ENCODE peak calls at places on chromosome 1, in four cellular contexts. T, G, A and Y are unnamed samples.
A peak's percentile ranks its signal among the peaks of the same experiment; 100 is the strongest.

GRCh38 chr1:65059930-65060538 is 88.0 kb upstream of the AK4 start:
- DNase-seq in T (no peak), G (no peak), A (no peak), Y (no peak)

GRCh38 chr1:109135940-109136339 is 22.0 kb downstream of the ELAPOR1 start:
- DNase-seq in T (no peak), G (no peak), A (no peak), Y (no peak)

GRCh38 chr1:39900662-39901485 is 843 bp downstream of the MYCL start:
- DNase-seq in T (no peak), G (peak; percentile 4), A (peak; percentile 68), Y (no peak)

GRCh38 chr1:180123463-180123936 is 31.2 kb upstream of the QSOX1 start:
- DNase-seq in T (no peak), G (no peak), A (no peak), Y (no peak)

GRCh38 chr1:22845536-22845935 is 127.1 kb downstream of the LACTBL1 start:
- DNase-seq in T (no peak), G (no peak), A (peak; percentile 7), Y (no peak)

GRCh38 chr1:24384251-24385090 is 29.1 kb downstream of the STPG1 start:
- DNase-seq in T (no peak), G (no peak), A (no peak), Y (no peak)

GRCh38 chr1:200912737-200913407 is 18.2 kb downstream of the INAVA start:
- DNase-seq in T (no peak), G (no peak), A (peak; percentile 80), Y (no peak)

GRCh38 chr1:236009857-236010256 is 55.0 kb downstream of the NID1 start:
- DNase-seq in T (no peak), G (no peak), A (no peak), Y (no peak)

GRCh38 chr1:152901631-152902030 is 6.7 kb upstream of the IVL start:
- DNase-seq in T (no peak), G (no peak), A (no peak), Y (no peak)

DNA sequence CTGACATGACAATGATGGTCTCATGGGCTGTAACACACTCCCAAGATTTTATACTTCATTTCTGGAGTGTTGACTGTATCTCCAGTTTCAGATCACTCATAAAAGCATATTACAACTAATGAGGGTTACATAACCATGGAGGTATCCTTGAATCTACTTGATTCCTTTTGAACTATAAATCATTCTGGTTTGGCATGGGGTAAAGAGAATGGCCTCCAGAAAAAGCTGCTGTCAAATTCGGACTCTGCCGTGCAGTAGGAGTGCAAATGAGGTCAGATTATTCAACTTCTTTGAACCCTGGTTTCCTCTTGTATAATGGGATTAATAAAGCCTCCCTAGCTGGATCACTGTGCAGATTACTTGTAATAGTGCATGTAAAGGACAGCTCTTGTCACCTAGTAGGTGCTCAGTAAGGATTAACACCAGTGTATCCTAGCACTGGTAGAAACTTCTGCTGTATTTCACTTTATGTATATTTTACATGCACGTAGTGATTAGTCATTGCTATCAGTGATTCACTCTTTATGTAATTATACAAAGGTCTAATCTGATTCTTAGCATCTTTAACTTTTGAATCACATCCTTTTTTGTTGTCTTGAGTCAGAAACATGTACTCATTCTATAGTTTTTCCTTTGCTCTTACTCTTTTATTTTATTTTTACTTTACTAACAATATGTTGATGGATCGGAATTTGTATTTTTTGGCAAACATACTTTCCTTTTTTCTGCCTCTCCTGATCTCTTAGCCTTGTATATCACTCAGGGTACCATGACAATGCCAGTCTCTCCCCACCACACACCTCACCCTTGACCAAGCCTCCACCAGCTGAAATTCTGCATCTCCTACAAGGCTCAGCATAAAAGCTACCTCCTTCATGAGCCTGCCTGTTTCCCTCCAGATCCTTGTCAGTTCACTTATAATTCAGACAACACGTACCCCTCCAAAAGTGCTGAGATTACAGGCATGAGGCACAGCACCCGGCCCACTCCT is 3.2 kb downstream of the LRRC8C start:
- DNase-seq in T (no peak), G (no peak), A (no peak), Y (no peak)
- H3K4me3 ChIP-seq in T (no peak overlapping the region), G (peak overlapping the region; percentile 35), A (no peak overlapping the region), Y (no peak overlapping the region)

GRCh38 chr1:50027794-50028193 is 4.0 kb upstream of the AGBL4 start:
- DNase-seq in T (no peak), G (no peak), A (no peak), Y (no peak)

DNA sequence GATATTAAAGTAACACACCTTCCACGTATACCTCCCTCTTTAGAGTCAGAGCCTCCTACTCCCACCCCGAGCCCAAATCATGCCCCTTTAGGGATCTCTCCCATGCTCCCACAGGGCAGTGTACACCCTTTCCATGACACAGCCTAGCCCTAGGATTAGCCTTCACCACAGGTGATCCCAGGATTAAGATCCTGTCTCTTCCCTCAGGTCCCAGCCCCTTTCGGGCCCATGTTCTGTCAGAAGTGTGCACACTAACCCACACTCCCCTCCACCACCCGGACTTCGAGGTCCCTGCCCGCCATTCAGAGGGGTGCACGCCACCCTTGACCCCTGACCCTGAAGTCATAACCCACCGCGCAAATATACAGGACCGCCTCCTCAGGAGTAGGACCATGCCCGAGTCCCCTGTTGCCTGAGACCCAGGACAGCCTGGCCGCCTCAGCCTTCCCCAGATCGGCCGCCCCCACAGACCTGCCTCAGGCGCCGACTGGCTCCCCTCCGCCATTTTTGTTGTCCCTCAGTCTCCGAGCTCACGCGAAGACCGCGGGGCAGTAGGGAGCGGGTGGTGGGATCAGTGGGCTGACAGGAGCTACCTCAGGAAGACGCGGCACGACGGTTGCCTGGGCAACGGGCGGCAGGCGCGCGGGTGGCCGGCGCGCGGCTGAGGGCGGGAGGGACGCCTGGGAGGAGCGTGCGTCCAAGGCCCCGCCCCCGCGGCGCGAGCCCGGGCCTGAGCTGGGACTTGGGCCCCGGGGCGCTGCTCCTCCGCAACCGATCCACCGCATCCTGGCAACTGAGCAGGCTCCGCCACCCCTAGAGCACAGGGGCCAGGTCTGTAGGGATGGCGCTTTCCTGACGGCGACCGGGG is at the start of gene AGBL4:
- DNase-seq in T (peak; percentile 64), G (no peak), A (peak; percentile 68), Y (no peak)
- H3K4me3 ChIP-seq in T (peak within 1 kb of the TSS; percentile 49), G (no peak within 1 kb of the TSS), A (peak within 1 kb of the TSS; percentile 14), Y (peak within 1 kb of the TSS; percentile 43)

DNA sequence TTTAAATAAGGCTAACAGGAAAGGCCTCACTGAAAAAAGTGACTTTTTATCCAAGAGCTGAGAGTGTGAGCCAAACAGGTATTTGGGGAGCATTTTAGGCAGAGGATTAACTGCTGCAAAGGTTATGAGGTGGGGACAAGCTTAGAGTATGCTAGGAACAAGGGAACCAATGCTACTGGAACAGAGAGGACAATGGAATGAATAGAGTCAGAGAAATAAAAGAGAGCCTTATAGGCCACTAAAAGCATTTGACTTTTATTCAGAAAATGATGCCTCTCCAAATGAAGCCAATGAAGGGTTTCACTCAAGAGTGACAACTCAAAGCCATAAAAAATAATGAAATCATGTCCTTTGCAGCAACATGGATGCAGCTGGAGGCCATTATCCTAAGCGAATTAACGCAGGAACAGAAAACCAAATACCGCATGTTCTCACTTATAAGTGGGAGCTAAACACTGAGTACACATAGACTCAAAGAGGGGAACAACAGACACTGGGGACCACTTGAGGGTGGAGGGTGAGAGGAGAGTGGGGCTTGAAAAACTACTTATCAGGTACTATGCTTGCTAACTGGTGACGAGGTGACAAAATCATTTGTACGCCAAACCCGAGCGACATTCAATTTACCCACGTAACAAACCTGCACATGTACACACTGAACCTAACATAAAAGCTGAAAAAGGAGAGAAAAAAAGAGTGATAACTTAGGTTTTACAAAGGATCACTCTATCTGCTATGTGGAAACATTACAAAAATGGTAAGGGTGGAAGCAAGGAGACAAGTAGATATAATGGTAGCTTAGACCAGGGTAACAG is 11.1 kb downstream of the PTP4A2 start:
- DNase-seq in T (no peak), G (no peak), A (no peak), Y (no peak)
- H3K4me3 ChIP-seq in T (no peak overlapping the region), G (peak overlapping the region; percentile 37), A (no peak overlapping the region), Y (no peak overlapping the region)

DNA sequence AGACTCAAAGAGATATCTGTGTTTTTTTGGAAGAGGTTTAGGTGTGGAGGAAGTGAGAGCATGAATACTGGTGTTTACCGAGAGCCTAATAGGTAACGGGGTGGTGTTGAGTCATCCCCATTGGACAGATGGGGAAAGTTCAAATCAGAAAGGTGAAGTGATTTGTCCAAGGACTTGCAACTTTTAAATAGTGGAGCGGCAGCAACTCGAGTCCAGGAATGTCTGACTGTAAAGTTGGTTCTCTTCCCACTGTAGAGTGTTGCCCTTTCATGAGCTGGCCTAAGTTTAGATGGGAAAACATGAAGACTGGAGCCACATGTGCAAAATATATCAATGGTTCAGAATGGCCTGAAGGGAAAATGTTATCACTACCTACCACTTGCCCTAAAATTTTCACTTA is 125.7 kb downstream of the LYPLAL1 start:
- DNase-seq in T (no peak), G (no peak), A (no peak), Y (no peak)
- H3K4me3 ChIP-seq in T (no peak overlapping the region), G (no peak overlapping the region), A (no peak overlapping the region), Y (no peak overlapping the region)

GRCh38 chr1:34918609-34919561 is 10.6 kb downstream of the DLGAP3 start:
- DNase-seq in T (no peak), G (no peak), A (no peak), Y (peak; percentile 70)
- H3K4me3 ChIP-seq in T (no peak overlapping the region), G (no peak overlapping the region), A (no peak overlapping the region), Y (no peak overlapping the region)